ENCODE peak calls at places on chromosome 15, in four cellular contexts. One of them, this sample, is unnamed.

GRCh38 chr15:62498711-62499110 is 333.6 kb upstream of the C2CD4B start:
- DNase-seq in K562: no peak
- DNase-seq in GM12878: no peak
- DNase-seq in HL-60: no peak
- DNase-seq in this sample: no peak

GRCh38 chr15:57681011-57681410 is 25.5 kb upstream of the POLR2M start:
- DNase-seq in HL-60: no peak
- DNase-seq in K562: no peak
- DNase-seq in GM12878: no peak
- DNase-seq in this sample: no peak

GRCh38 chr15:43187544-43188155 is 2.4 kb downstream of the CCNDBP1 start:
- DNase-seq in K562: peak; percentile 36
- DNase-seq in HL-60: no peak
- DNase-seq in GM12878: no peak
- DNase-seq in this sample: no peak

GRCh38 chr15:53811530-53811929 is 52.1 kb upstream of the WDR72 start:
- DNase-seq in K562: no peak
- DNase-seq in HL-60: no peak
- DNase-seq in GM12878: no peak
- DNase-seq in this sample: no peak

GRCh38 chr15:99477745-99478525 is 87.8 kb upstream of the MEF2A start:
- DNase-seq in GM12878: no peak
- DNase-seq in K562: no peak
- DNase-seq in HL-60: peak; percentile 23
- DNase-seq in this sample: no peak

GRCh38 chr15:95252404-95252803 is 1021.0 kb downstream of the MCTP2 start:
- DNase-seq in K562: no peak
- DNase-seq in HL-60: no peak
- DNase-seq in GM12878: no peak
- DNase-seq in this sample: no peak

GRCh38 chr15:59553879-59554735 is 57.5 kb upstream of the GCNT3 start:
- DNase-seq in HL-60: no peak
- DNase-seq in GM12878: no peak
- DNase-seq in K562: no peak
- DNase-seq in this sample: no peak

GRCh38 chr15:69522361-69522760 is 69.7 kb downstream of the RPLP1 start:
- DNase-seq in K562: no peak
- DNase-seq in HL-60: no peak
- DNase-seq in GM12878: no peak
- DNase-seq in this sample: no peak

GRCh38 chr15:59205839-59206622 is 612 bp upstream of the LDHAL6B start:
- DNase-seq in K562: no peak
- DNase-seq in HL-60: no peak
- DNase-seq in GM12878: peak; percentile 5
- DNase-seq in this sample: no peak

GRCh38 chr15:70512772-70513362 is 250.5 kb downstream of the UACA start:
- DNase-seq in K562: peak; percentile 79
- DNase-seq in GM12878: no peak
- DNase-seq in HL-60: peak; percentile 65
- DNase-seq in this sample: no peak

GRCh38 chr15:74208901-74209559 is 6.4 kb upstream of the STRA6 start:
- DNase-seq in K562: peak; percentile 61
- DNase-seq in GM12878: no peak
- DNase-seq in HL-60: no peak
- DNase-seq in this sample: no peak

GRCh38 chr15:31332020-31332680 is 5.5 kb downstream of the KLF13 start:
- DNase-seq in K562: no peak
- DNase-seq in HL-60: no peak
- DNase-seq in GM12878: no peak
- DNase-seq in this sample: no peak

GRCh38 chr15:63848881-63849551 is 15.3 kb upstream of the HERC1 start:
- DNase-seq in K562: no peak
- DNase-seq in HL-60: no peak
- DNase-seq in GM12878: no peak
- DNase-seq in this sample: no peak

GRCh38 chr15:85709250-85709649 is 85.5 kb downstream of the KLHL25 start:
- DNase-seq in K562: no peak
- DNase-seq in GM12878: no peak
- DNase-seq in HL-60: no peak
- DNase-seq in this sample: no peak

GRCh38 chr15:66653852-66654251 is 48.2 kb upstream of the SMAD6 start:
- DNase-seq in GM12878: no peak
- DNase-seq in HL-60: no peak
- DNase-seq in K562: no peak
- DNase-seq in this sample: no peak

GRCh38 chr15:66169625-66170024 is 83.9 kb downstream of the MEGF11 start:
- DNase-seq in HL-60: no peak
- DNase-seq in GM12878: no peak
- DNase-seq in K562: no peak
- DNase-seq in this sample: no peak

GRCh38 chr15:99096894-99097426 is 7.9 kb upstream of the SYNM start:
- DNase-seq in K562: no peak
- DNase-seq in HL-60: no peak
- DNase-seq in GM12878: no peak
- DNase-seq in this sample: no peak

GRCh38 chr15:34665498-34666116 is 82.2 kb upstream of the GOLGA8B start:
- DNase-seq in HL-60: no peak
- DNase-seq in GM12878: no peak
- DNase-seq in K562: no peak
- DNase-seq in this sample: no peak

GRCh38 chr15:40248006-40248783 is 9.3 kb downstream of the PAK6 start:
- DNase-seq in K562: no peak
- DNase-seq in GM12878: no peak
- DNase-seq in HL-60: no peak
- DNase-seq in this sample: no peak

GRCh38 chr15:29131336-29132109 is 138.1 kb downstream of the NSMCE3 start:
- DNase-seq in HL-60: no peak
- DNase-seq in K562: no peak
- DNase-seq in GM12878: no peak
- DNase-seq in this sample: no peak

GRCh38 chr15:29132110-29132420 is 137.6 kb downstream of the NSMCE3 start:
- DNase-seq in GM12878: no peak
- DNase-seq in K562: no peak
- DNase-seq in HL-60: no peak
- DNase-seq in this sample: no peak

GRCh38 chr15:29133321-29133720 is 136.3 kb downstream of the NSMCE3 start:
- DNase-seq in HL-60: no peak
- DNase-seq in K562: no peak
- DNase-seq in GM12878: no peak
- DNase-seq in this sample: no peak

GRCh38 chr15:29133791-29134190 is 135.8 kb downstream of the NSMCE3 start:
- DNase-seq in HL-60: no peak
- DNase-seq in K562: no peak
- DNase-seq in GM12878: no peak
- DNase-seq in this sample: no peak

GRCh38 chr15:29132786-29133185 is 136.8 kb downstream of the NSMCE3 start:
- DNase-seq in K562: no peak
- DNase-seq in HL-60: no peak
- DNase-seq in GM12878: no peak
- DNase-seq in this sample: no peak
- TF ChIP-seq SPI1 in K562: no peak
- TF ChIP-seq SPI1 in HL-60: no peak
- TF ChIP-seq SPI1 in GM12878: no peak
- TF ChIP-seq SPI1 in this sample: no peak

GRCh38 chr15:80777137-80777536 is 2.0 kb upstream of the CEMIP start:
- DNase-seq in K562: no peak
- DNase-seq in HL-60: no peak
- DNase-seq in GM12878: no peak
- DNase-seq in this sample: no peak
- TF ChIP-seq POLR2AphosphoS5 in K562: no peak
- TF ChIP-seq POLR2AphosphoS5 in HL-60: no peak
- TF ChIP-seq POLR2AphosphoS5 in GM12878: no peak
- TF ChIP-seq POLR2AphosphoS5 in this sample: no peak

GRCh38 chr15:68298336-68298735 is 20.8 kb downstream of the FEM1B start:
- DNase-seq in K562: no peak
- DNase-seq in GM12878: no peak
- DNase-seq in HL-60: no peak
- DNase-seq in this sample: no peak

GRCh38 chr15:68298882-68299381 is 21.4 kb downstream of the FEM1B start:
- DNase-seq in GM12878: peak; percentile 77
- DNase-seq in HL-60: no peak
- DNase-seq in K562: no peak
- DNase-seq in this sample: no peak

GRCh38 chr15:68292157-68292781 is 14.7 kb downstream of the FEM1B start:
- DNase-seq in GM12878: no peak
- DNase-seq in K562: no peak
- DNase-seq in HL-60: no peak
- DNase-seq in this sample: no peak

GRCh38 chr15:68292967-68293366 is 15.4 kb downstream of the FEM1B start:
- DNase-seq in K562: no peak
- DNase-seq in GM12878: no peak
- DNase-seq in HL-60: no peak
- DNase-seq in this sample: no peak

GRCh38 chr15:68295430-68295829 is 17.9 kb downstream of the FEM1B start:
- DNase-seq in HL-60: no peak
- DNase-seq in K562: no peak
- DNase-seq in GM12878: no peak
- DNase-seq in this sample: no peak
- TF ChIP-seq SPI1 in HL-60: no peak
- TF ChIP-seq SPI1 in K562: no peak
- TF ChIP-seq SPI1 in GM12878: no peak
- TF ChIP-seq SPI1 in this sample: no peak

DNA sequence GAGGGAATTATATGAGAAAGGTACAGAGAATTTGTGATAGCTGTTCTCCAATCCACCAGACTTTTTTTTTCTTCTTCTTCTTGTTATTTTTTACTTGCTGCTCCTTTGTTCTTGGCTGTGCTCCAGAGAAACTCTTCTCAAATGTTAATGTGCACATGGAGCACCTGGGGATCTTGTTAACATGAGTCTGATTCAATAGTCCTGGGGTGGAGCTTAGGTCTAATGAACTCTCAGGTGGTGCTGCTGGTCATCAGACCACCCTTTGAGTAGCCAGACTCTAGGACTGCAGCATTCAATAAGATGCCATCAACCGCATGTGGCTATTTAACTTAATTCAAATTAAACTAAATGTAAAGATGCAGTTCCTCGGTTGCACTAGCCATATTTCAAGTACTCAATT is 47.5 kb downstream of the CRABP1 start:
- DNase-seq in K562: no peak
- DNase-seq in HL-60: no peak
- DNase-seq in GM12878: no peak
- DNase-seq in this sample: no peak
- TF ChIP-seq POLR2AphosphoS5 in K562: no peak
- TF ChIP-seq POLR2AphosphoS5 in HL-60: no peak
- TF ChIP-seq POLR2AphosphoS5 in GM12878: no peak
- TF ChIP-seq POLR2AphosphoS5 in this sample: no peak

This sample was measured in GM12891.